ENCODE peak calls at places on chromosomes 11 and 22, in four cellular contexts. H is stimulated activated CD4-positive, alpha-beta T cell treated with anti-CD3 and anti-CD28 coated beads, Interleukin-2, amount 100 ng/mL, for 48 hours; Y is Caki2; J is EH. G is an unnamed sample.

GRCh38 chr11:127034973-127035372 is 34.4 kb upstream of the KIRREL3 start:
- DNase-seq in H (no peak), Y (no peak), J (no peak), G (no peak)

GRCh38 chr11:130162733-130163132 is 3.2 kb downstream of the ST14 start:
- DNase-seq in H (no peak), Y (no peak), J (no peak), G (no peak)

GRCh38 chr11:96000064-96000463 is 76.2 kb upstream of the MTMR2 start:
- DNase-seq in J (no peak), H (no peak), Y (no peak), G (no peak)

GRCh38 chr11:86978756-86979608 is 23.8 kb upstream of the FZD4 start:
- DNase-seq in J (peak), Y (no peak), H (no peak), G (no peak)

GRCh38 chr22:35643991-35644390 is 4.3 kb upstream of the APOL6 start:
- DNase-seq in H (no peak), Y (no peak), J (no peak), G (no peak)

GRCh38 chr11:80414766-80415165 is 973.9 kb upstream of the TENM4 start:
- DNase-seq in Y (no peak), H (no peak), J (no peak), G (no peak)

GRCh38 chr22:27835446-27835845 is 33.9 kb upstream of the MN1 start:
- DNase-seq in J (peak), H (no peak), Y (no peak), G (no peak)

GRCh38 chr22:44917372-44918165 is 92.2 kb downstream of the PHF21B start:
- DNase-seq in Y (no peak), H (no peak), J (no peak), G (no peak)

GRCh38 chr11:68581439-68581838 is 102.9 kb upstream of the GAL start:
- DNase-seq in Y (no peak), H (no peak), J (no peak), G (no peak)

GRCh38 chr11:128893578-128894295 is 2.6 kb downstream of the KCNJ5 start:
- DNase-seq in J (no peak), H (no peak), Y (no peak), G (no peak)

GRCh38 chr11:111976614-111977140 is 39.5 kb downstream of the DIXDC1 start:
- DNase-seq in J (peak), H (no peak), Y (no peak), G (no peak)

GRCh38 chr22:23903328-23903971 is 9.3 kb downstream of the MIF start:
- DNase-seq in J (no peak), H (no peak), Y (no peak), G (no peak)

GRCh38 chr11:1714908-1715885 is 18.2 kb downstream of the KRTAP5-6 start:
- DNase-seq in H (no peak), Y (no peak), J (no peak), G (no peak)

GRCh38 chr11:88849368-88849767 is 216.4 kb downstream of the GRM5 start:
- DNase-seq in Y (no peak), H (no peak), J (peak), G (peak)

GRCh38 chr11:71311928-71312510 is 59.6 kb upstream of the SHANK2 start:
- DNase-seq in Y (no peak), J (no peak), H (no peak), G (no peak)

GRCh38 chr22:32830473-32830872 is 29.0 kb downstream of the TIMP3 start:
- DNase-seq in Y (no peak), H (no peak), J (no peak), G (no peak)

GRCh38 chr11:47967577-47968230 is 12.7 kb upstream of the PTPRJ start:
- DNase-seq in Y (peak), J (peak), H (no peak), G (no peak)

GRCh38 chr11:87840786-87841185 is 334.5 kb downstream of the RAB38 start:
- DNase-seq in J (peak), H (no peak), Y (no peak), G (no peak)

GRCh38 chr22:35930933-35931332 is 97.7 kb downstream of the RBFOX2 start:
- DNase-seq in Y (peak), J (peak), H (no peak), G (no peak)

GRCh38 chr22:29328566-29329500 is 13.3 kb upstream of the RASL10A start:
- DNase-seq in J (no peak), Y (no peak), H (no peak), G (no peak)

GRCh38 chr11:119720311-119720710 is 8.7 kb downstream of the NECTIN1 start:
- DNase-seq in H (no peak), J (no peak), Y (no peak), G (no peak)

GRCh38 chr11:133134561-133135173 is 397.6 kb downstream of the OPCML start:
- DNase-seq in Y (peak), J (peak), H (peak), G (no peak)

GRCh38 chr11:77065878-77066228 is 918 bp upstream of the CAPN5 start:
- DNase-seq in Y (no peak), H (no peak), J (peak), G (no peak)

GRCh38 chr11:87878373-87878779 is 296.9 kb downstream of the RAB38 start:
- DNase-seq in Y (peak), J (peak), H (no peak), G (peak)

GRCh38 chr22:41863472-41863871 is 30.6 kb downstream of the SREBF2 start:
- DNase-seq in H (no peak), J (no peak), Y (no peak), G (no peak)